ENCODE peak calls at places on chromosomes 16 and 17, in four cellular contexts. One of them, this sample, is unnamed.

GRCh38 chr16:13919330-13919682 is 648 bp upstream of the ERCC4 start:
- DNase-seq in mammary epithelial cell: peak; percentile 45
- DNase-seq in GM23248: peak; percentile 70
- DNase-seq in GM23338: peak; percentile 47
- DNase-seq in this sample: peak; percentile 56

GRCh38 chr17:46916211-46916610 is 6.7 kb upstream of the GOSR2 start:
- DNase-seq in mammary epithelial cell: peak; percentile 79
- DNase-seq in GM23248: peak; percentile 31
- DNase-seq in GM23338: no peak
- DNase-seq in this sample: no peak

GRCh38 chr16:67781548-67781921 is 24.8 kb downstream of the RANBP10 start:
- DNase-seq in mammary epithelial cell: peak; percentile 31
- DNase-seq in GM23248: no peak
- DNase-seq in GM23338: no peak
- DNase-seq in this sample: no peak

GRCh38 chr16:65308506-65308905 is 186.6 kb upstream of the CDH11 start:
- DNase-seq in mammary epithelial cell: no peak
- DNase-seq in GM23248: no peak
- DNase-seq in GM23338: no peak
- DNase-seq in this sample: no peak

GRCh38 chr17:71828182-71828596 is 292.6 kb upstream of the SOX9 start:
- DNase-seq in mammary epithelial cell: peak; percentile 13
- DNase-seq in GM23248: peak; percentile 78
- DNase-seq in GM23338: peak; percentile 97
- DNase-seq in this sample: no peak

GRCh38 chr16:11949527-11949926 is 7.7 kb upstream of the NPIPB2 start:
- DNase-seq in mammary epithelial cell: peak; percentile 18
- DNase-seq in GM23248: peak; percentile 71
- DNase-seq in GM23338: peak; percentile 84
- DNase-seq in this sample: peak; percentile 68

GRCh38 chr16:69747115-69747514 is 7.6 kb downstream of the NOB1 start:
- DNase-seq in mammary epithelial cell: no peak
- DNase-seq in GM23248: no peak
- DNase-seq in GM23338: no peak
- DNase-seq in this sample: no peak

GRCh38 chr17:39598047-39598481 is 9.7 kb downstream of the NEUROD2 start:
- DNase-seq in mammary epithelial cell: no peak
- DNase-seq in GM23248: no peak
- DNase-seq in GM23338: no peak
- DNase-seq in this sample: no peak

GRCh38 chr16:55280622-55281021 is 43.4 kb upstream of the IRX6 start:
- DNase-seq in mammary epithelial cell: peak; percentile 19
- DNase-seq in GM23248: peak; percentile 30
- DNase-seq in GM23338: no peak
- DNase-seq in this sample: no peak

GRCh38 chr17:82878545-82878944 is 38.7 kb upstream of the ZNF750 start:
- DNase-seq in mammary epithelial cell: no peak
- DNase-seq in GM23248: no peak
- DNase-seq in GM23338: no peak
- DNase-seq in this sample: no peak

GRCh38 chr16:50928065-50928464 is 186.2 kb downstream of the CYLD start:
- DNase-seq in mammary epithelial cell: peak; percentile 9
- DNase-seq in GM23248: no peak
- DNase-seq in GM23338: no peak
- DNase-seq in this sample: no peak

GRCh38 chr16:73170587-73170986 is 122.7 kb upstream of the ZFHX3 start:
- DNase-seq in mammary epithelial cell: no peak
- DNase-seq in GM23248: no peak
- DNase-seq in GM23338: no peak
- DNase-seq in this sample: no peak

GRCh38 chr17:42428141-42428944 is 5.3 kb upstream of the CAVIN1 start:
- DNase-seq in mammary epithelial cell: peak; percentile 98
- DNase-seq in GM23248: peak; percentile 97
- DNase-seq in GM23338: peak; percentile 94
- DNase-seq in this sample: peak; percentile 89

GRCh38 chr17:76548378-76549214 is 8.8 kb downstream of the PRCD start:
- DNase-seq in mammary epithelial cell: no peak
- DNase-seq in GM23248: no peak
- DNase-seq in GM23338: peak; percentile 1
- DNase-seq in this sample: no peak

GRCh38 chr17:71188811-71189492 is 931.9 kb upstream of the SOX9 start:
- DNase-seq in mammary epithelial cell: peak; percentile 90
- DNase-seq in GM23248: peak; percentile 92
- DNase-seq in GM23338: no peak
- DNase-seq in this sample: no peak

GRCh38 chr16:50680907-50681885 is at the start of gene SNX20:
- DNase-seq in mammary epithelial cell: no peak
- DNase-seq in GM23248: no peak
- DNase-seq in GM23338: no peak
- DNase-seq in this sample: no peak

GRCh38 chr17:51813784-51814174 is 344.7 kb downstream of the CA10 start:
- DNase-seq in mammary epithelial cell: no peak
- DNase-seq in GM23248: no peak
- DNase-seq in GM23338: no peak
- DNase-seq in this sample: no peak

GRCh38 chr17:75271955-75272847 is 1.2 kb upstream of the MIF4GD start:
- DNase-seq in mammary epithelial cell: no peak
- DNase-seq in GM23248: peak; percentile 89
- DNase-seq in GM23338: no peak
- DNase-seq in this sample: no peak

GRCh38 chr16:81448154-81449131 is 3.8 kb downstream of the CMIP start:
- DNase-seq in mammary epithelial cell: peak; percentile 45
- DNase-seq in GM23248: no peak
- DNase-seq in GM23338: peak; percentile 44
- DNase-seq in this sample: peak; percentile 87

GRCh38 chr16:65919116-65919515 is 447.4 kb upstream of the CDH5 start:
- DNase-seq in mammary epithelial cell: no peak
- DNase-seq in GM23248: no peak
- DNase-seq in GM23338: peak; percentile 5
- DNase-seq in this sample: no peak

DNA sequence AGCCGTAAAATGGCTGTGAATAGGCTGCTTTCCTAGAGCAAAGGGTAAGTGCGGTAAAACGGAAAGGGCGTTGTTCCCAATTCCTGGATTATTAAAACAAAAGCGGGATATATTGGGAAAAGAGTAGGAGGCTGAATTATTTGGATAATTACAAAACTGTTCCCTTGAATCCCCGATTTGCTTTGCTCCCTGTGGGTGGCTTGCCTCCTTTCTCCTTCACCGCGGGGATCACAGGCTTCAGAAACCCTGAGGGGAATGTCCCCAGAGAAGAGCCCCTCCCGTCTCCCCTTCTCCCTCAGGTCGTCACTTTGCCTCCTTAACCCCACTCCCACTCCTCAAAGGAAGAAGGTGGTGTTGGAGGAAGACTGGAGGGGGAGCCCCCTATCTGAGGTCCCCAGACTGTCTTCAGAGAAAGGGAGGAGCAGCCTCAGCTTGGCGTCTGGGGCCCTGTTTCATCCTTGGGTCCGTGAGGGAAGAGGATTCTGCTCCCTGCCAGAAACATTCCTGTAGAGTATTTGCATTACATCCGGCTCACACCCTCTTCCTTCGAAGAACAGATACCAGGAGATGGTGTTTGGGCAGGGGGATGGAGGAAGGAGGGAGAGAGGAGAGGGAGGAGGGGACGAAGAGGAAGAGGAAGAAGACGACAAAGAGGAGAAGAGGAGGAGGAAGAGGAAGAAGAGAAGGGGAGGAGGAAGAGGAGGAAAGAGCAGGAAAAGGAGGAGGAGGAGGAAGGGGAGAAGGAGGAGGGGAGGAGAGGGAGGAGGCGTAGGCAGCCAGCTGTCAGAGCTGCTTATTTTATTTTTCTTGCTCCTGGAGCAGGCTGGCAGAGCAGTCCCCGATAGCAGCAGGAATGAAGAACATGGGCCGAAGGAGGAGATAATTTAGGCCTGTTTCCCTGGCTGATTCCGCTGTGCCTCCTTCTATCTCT is 31.8 kb downstream of the MRM1 start:
- DNase-seq in mammary epithelial cell: no peak
- DNase-seq in GM23248: no peak
- DNase-seq in GM23338: peak; percentile 84
- DNase-seq in this sample: no peak
- TF ChIP-seq EZH2 in mammary epithelial cell: no peak
- TF ChIP-seq EZH2 in GM23248: no peak
- TF ChIP-seq EZH2 in GM23338: no peak
- TF ChIP-seq EZH2 in this sample: no peak

DNA sequence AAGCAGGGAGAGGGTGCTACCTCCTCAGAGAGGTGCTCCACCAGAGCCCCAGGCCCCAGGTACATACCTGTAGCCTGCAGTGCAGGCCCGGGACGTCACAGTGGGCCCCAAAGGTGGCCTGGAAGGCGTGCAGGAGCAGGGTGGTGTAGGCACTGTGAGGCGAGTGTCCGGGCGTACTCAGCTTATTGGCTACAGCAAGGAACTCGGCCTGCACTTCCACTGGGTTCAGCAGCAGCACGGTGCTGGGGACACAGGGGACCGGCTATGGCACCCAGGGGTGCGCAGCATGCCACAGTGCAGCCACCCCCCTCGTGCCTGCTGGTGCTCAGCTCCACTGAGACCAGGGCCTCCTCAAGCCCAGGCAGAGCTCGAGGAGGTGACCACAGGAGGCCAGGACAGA is 23.2 kb upstream of the PIK3R6 start:
- DNase-seq in mammary epithelial cell: no peak
- DNase-seq in GM23248: no peak
- DNase-seq in GM23338: no peak
- DNase-seq in this sample: no peak
- TF ChIP-seq EZH2 in mammary epithelial cell: no peak
- TF ChIP-seq EZH2 in GM23248: no peak
- TF ChIP-seq EZH2 in GM23338: no peak
- TF ChIP-seq EZH2 in this sample: no peak

DNA sequence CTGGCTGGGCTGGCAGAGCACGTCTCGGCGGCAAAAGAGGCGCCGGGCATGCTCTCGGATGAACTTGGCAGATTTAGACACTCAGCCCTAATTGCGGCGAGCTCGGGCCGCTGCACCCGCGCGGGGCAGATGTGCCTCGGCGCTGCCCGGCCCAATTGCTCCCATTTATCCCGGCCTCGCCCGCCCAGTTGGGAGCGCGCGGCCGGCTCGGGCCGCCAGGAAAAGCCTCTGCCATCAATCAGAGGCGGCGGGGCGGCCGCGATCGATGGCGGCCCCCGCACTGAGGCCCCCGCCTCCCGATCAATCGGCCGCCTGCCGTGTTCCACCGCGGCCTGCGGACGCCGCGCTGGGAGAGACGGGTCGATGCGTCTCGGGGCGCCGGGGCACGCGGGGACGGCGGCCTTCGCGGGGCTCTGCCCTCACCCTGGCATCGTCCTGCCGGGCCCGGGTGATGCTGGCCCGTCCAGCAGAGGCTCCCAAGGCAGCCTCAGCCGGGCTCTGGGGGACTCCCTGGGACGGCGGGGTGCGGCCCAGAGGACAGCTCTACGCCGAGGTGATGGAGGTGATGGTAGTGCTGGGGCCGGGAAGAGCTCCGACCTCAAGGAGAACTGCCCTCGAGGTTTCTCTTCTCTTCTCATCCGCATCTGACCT is 200.9 kb upstream of the N4BP1 start:
- DNase-seq in mammary epithelial cell: no peak
- DNase-seq in GM23248: no peak
- DNase-seq in GM23338: peak; percentile 52
- DNase-seq in this sample: no peak
- TF ChIP-seq EZH2 in mammary epithelial cell: no peak
- TF ChIP-seq EZH2 in GM23248: no peak
- TF ChIP-seq EZH2 in GM23338: peak; percentile 33
- TF ChIP-seq EZH2 in this sample: peak; percentile 71

GRCh38 chr17:32917842-32918241 is 10.1 kb upstream of the TMEM98 start:
- DNase-seq in mammary epithelial cell: no peak
- DNase-seq in GM23248: no peak
- DNase-seq in GM23338: peak; percentile 55
- DNase-seq in this sample: no peak

GRCh38 chr17:32921013-32921412 is 6.9 kb upstream of the TMEM98 start:
- DNase-seq in mammary epithelial cell: no peak
- DNase-seq in GM23248: no peak
- DNase-seq in GM23338: no peak
- DNase-seq in this sample: no peak

GRCh38 chr17:32916134-32916533 is 11.8 kb upstream of the TMEM98 start:
- DNase-seq in mammary epithelial cell: no peak
- DNase-seq in GM23248: no peak
- DNase-seq in GM23338: no peak
- DNase-seq in this sample: no peak

GRCh38 chr17:32917081-32917480 is 10.9 kb upstream of the TMEM98 start:
- DNase-seq in mammary epithelial cell: no peak
- DNase-seq in GM23248: peak; percentile 13
- DNase-seq in GM23338: no peak
- DNase-seq in this sample: no peak

DNA sequence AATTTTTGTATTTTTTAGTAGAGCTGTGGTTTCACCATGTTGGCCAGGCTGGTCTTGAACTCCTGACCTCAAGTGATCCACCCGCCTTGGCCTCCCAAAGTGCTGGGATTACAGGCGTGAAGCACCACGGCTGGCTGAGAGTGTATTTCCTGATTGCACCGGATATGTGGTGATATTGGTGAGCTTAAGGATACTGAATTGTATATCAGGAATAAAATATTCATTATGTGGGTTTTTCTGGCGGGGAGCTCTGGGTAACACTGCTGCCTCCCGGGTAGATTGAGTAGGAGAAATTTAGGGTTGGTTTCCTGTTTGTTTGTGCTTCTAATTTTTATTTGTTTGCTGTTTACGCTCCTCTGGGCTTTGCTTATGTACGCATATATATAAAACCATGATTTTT is 7.7 kb upstream of the TMEM98 start:
- DNase-seq in mammary epithelial cell: no peak
- DNase-seq in GM23248: no peak
- DNase-seq in GM23338: no peak
- DNase-seq in this sample: no peak
- TF ChIP-seq EZH2 in mammary epithelial cell: no peak
- TF ChIP-seq EZH2 in GM23248: no peak
- TF ChIP-seq EZH2 in GM23338: no peak
- TF ChIP-seq EZH2 in this sample: no peak

GRCh38 chr17:48335168-48335567 is 94.8 kb downstream of the SKAP1 start:
- DNase-seq in mammary epithelial cell: no peak
- DNase-seq in GM23248: no peak
- DNase-seq in GM23338: no peak
- DNase-seq in this sample: no peak

GRCh38 chr17:48338720-48339119 is 91.3 kb downstream of the SKAP1 start:
- DNase-seq in mammary epithelial cell: no peak
- DNase-seq in GM23248: no peak
- DNase-seq in GM23338: no peak
- DNase-seq in this sample: no peak

GRCh38 chr17:48336986-48337385 is 93.0 kb downstream of the SKAP1 start:
- DNase-seq in mammary epithelial cell: no peak
- DNase-seq in GM23248: no peak
- DNase-seq in GM23338: no peak
- DNase-seq in this sample: no peak

GRCh38 chr17:48333034-48333491 is 97.0 kb downstream of the SKAP1 start:
- DNase-seq in mammary epithelial cell: peak; percentile 65
- DNase-seq in GM23248: peak; percentile 76
- DNase-seq in GM23338: no peak
- DNase-seq in this sample: no peak

GRCh38 chr17:48335858-48336500 is 94.0 kb downstream of the SKAP1 start:
- DNase-seq in mammary epithelial cell: peak; percentile 53
- DNase-seq in GM23248: peak; percentile 54
- DNase-seq in GM23338: peak; percentile 64
- DNase-seq in this sample: peak; percentile 54
- TF ChIP-seq EZH2 in mammary epithelial cell: no peak
- TF ChIP-seq EZH2 in GM23248: no peak
- TF ChIP-seq EZH2 in GM23338: no peak
- TF ChIP-seq EZH2 in this sample: no peak

This sample was measured in hepatocyte.